ENCODE peak calls at places on chromosomes 3 and 15, in five cellular contexts. One of them, this sample, is unnamed.

GRCh38 chr3:62686486-62686885 is 188.7 kb downstream of the CADPS start:
- DNase-seq in naive thymus-derived CD8-positive, alpha-beta T cell: no peak
- DNase-seq in Kasumi-1: no peak
- DNase-seq in nucleus accumbens: no peak
- DNase-seq in Panc1: no peak
- DNase-seq in this sample: no peak

GRCh38 chr15:79849789-79850188 is 47.0 kb downstream of the MTHFS start:
- DNase-seq in Kasumi-1: peak
- DNase-seq in naive thymus-derived CD8-positive, alpha-beta T cell: no peak
- DNase-seq in Panc1: no peak
- DNase-seq in nucleus accumbens: no peak
- DNase-seq in this sample: no peak

GRCh38 chr3:77530870-77531269 is 491.0 kb downstream of the ROBO2 start:
- DNase-seq in naive thymus-derived CD8-positive, alpha-beta T cell: no peak
- DNase-seq in nucleus accumbens: no peak
- DNase-seq in Panc1: no peak
- DNase-seq in Kasumi-1: no peak
- DNase-seq in this sample: no peak

GRCh38 chr3:122010506-122010905 is 11.5 kb downstream of the ILDR1 start:
- DNase-seq in Panc1: no peak
- DNase-seq in naive thymus-derived CD8-positive, alpha-beta T cell: no peak
- DNase-seq in Kasumi-1: no peak
- DNase-seq in nucleus accumbens: no peak
- DNase-seq in this sample: no peak

GRCh38 chr3:15086699-15087098 is 12.2 kb downstream of the RBSN start:
- DNase-seq in nucleus accumbens: no peak
- DNase-seq in Kasumi-1: no peak
- DNase-seq in naive thymus-derived CD8-positive, alpha-beta T cell: no peak
- DNase-seq in Panc1: no peak
- DNase-seq in this sample: no peak

GRCh38 chr3:17302774-17303173 is 418.0 kb downstream of the PLCL2 start:
- DNase-seq in nucleus accumbens: no peak
- DNase-seq in Kasumi-1: no peak
- DNase-seq in naive thymus-derived CD8-positive, alpha-beta T cell: no peak
- DNase-seq in Panc1: no peak
- DNase-seq in this sample: no peak

GRCh38 chr3:128364808-128365360 is 101.8 kb downstream of the DNAJB8 start:
- DNase-seq in nucleus accumbens: no peak
- DNase-seq in Panc1: no peak
- DNase-seq in naive thymus-derived CD8-positive, alpha-beta T cell: no peak
- DNase-seq in Kasumi-1: no peak
- DNase-seq in this sample: no peak

GRCh38 chr3:114880078-114880477 is 267.0 kb downstream of the ZBTB20 start:
- DNase-seq in Kasumi-1: no peak
- DNase-seq in nucleus accumbens: no peak
- DNase-seq in Panc1: no peak
- DNase-seq in naive thymus-derived CD8-positive, alpha-beta T cell: no peak
- DNase-seq in this sample: no peak

GRCh38 chr3:4739289-4740236 is 239.7 kb upstream of the BHLHE40 start:
- DNase-seq in nucleus accumbens: no peak
- DNase-seq in Kasumi-1: no peak
- DNase-seq in naive thymus-derived CD8-positive, alpha-beta T cell: no peak
- DNase-seq in Panc1: no peak
- DNase-seq in this sample: no peak

GRCh38 chr15:60130398-60130797 is 126.3 kb downstream of the FOXB1 start:
- DNase-seq in Panc1: no peak
- DNase-seq in nucleus accumbens: no peak
- DNase-seq in naive thymus-derived CD8-positive, alpha-beta T cell: no peak
- DNase-seq in Kasumi-1: no peak
- DNase-seq in this sample: no peak

GRCh38 chr15:78605680-78606079 is 15.1 kb downstream of the CHRNA3 start:
- DNase-seq in Kasumi-1: no peak
- DNase-seq in naive thymus-derived CD8-positive, alpha-beta T cell: no peak
- DNase-seq in Panc1: no peak
- DNase-seq in nucleus accumbens: no peak
- DNase-seq in this sample: no peak

GRCh38 chr3:156978471-156978961 is 152.4 kb downstream of the LEKR1 start:
- DNase-seq in Panc1: no peak
- DNase-seq in nucleus accumbens: no peak
- DNase-seq in naive thymus-derived CD8-positive, alpha-beta T cell: no peak
- DNase-seq in Kasumi-1: no peak
- DNase-seq in this sample: no peak

GRCh38 chr3:73148653-73149052 is 87.2 kb downstream of the EBLN2 start:
- DNase-seq in nucleus accumbens: no peak
- DNase-seq in naive thymus-derived CD8-positive, alpha-beta T cell: no peak
- DNase-seq in Kasumi-1: no peak
- DNase-seq in Panc1: no peak
- DNase-seq in this sample: no peak

GRCh38 chr15:39948817-39949216 is 14.9 kb downstream of the EIF2AK4 start:
- DNase-seq in nucleus accumbens: no peak
- DNase-seq in Kasumi-1: no peak
- DNase-seq in naive thymus-derived CD8-positive, alpha-beta T cell: no peak
- DNase-seq in Panc1: no peak
- DNase-seq in this sample: no peak

GRCh38 chr3:196756738-196757137 is 17.1 kb downstream of the PAK2 start:
- DNase-seq in naive thymus-derived CD8-positive, alpha-beta T cell: no peak
- DNase-seq in Kasumi-1: no peak
- DNase-seq in nucleus accumbens: no peak
- DNase-seq in Panc1: no peak
- DNase-seq in this sample: no peak

GRCh38 chr3:122668930-122669730 is 11.5 kb upstream of the PARP14 start:
- DNase-seq in nucleus accumbens: no peak
- DNase-seq in Kasumi-1: no peak
- DNase-seq in naive thymus-derived CD8-positive, alpha-beta T cell: no peak
- DNase-seq in Panc1: no peak
- DNase-seq in this sample: no peak

GRCh38 chr15:51024735-51025453 is 69.8 kb downstream of the TNFAIP8L3 start:
- DNase-seq in nucleus accumbens: no peak
- DNase-seq in Kasumi-1: no peak
- DNase-seq in naive thymus-derived CD8-positive, alpha-beta T cell: no peak
- DNase-seq in Panc1: no peak
- DNase-seq in this sample: no peak

GRCh38 chr15:66628976-66629723 is 63.4 kb upstream of the LCTL start:
- DNase-seq in Kasumi-1: no peak
- DNase-seq in nucleus accumbens: no peak
- DNase-seq in Panc1: no peak
- DNase-seq in naive thymus-derived CD8-positive, alpha-beta T cell: no peak
- DNase-seq in this sample: no peak

GRCh38 chr15:75573643-75574384 is 5.3 kb downstream of the PTPN9 start:
- DNase-seq in naive thymus-derived CD8-positive, alpha-beta T cell: no peak
- DNase-seq in Panc1: no peak
- DNase-seq in nucleus accumbens: no peak
- DNase-seq in Kasumi-1: no peak
- DNase-seq in this sample: no peak

GRCh38 chr15:67520976-67521769 is at the start of gene C15orf61:
- DNase-seq in Panc1: no peak
- DNase-seq in Kasumi-1: peak
- DNase-seq in nucleus accumbens: peak
- DNase-seq in naive thymus-derived CD8-positive, alpha-beta T cell: peak
- DNase-seq in this sample: peak

GRCh38 chr3:50617096-50617791 is at the start of gene MAPKAPK3:
- DNase-seq in Panc1: no peak
- DNase-seq in nucleus accumbens: no peak
- DNase-seq in Kasumi-1: peak
- DNase-seq in naive thymus-derived CD8-positive, alpha-beta T cell: peak
- DNase-seq in this sample: no peak

GRCh38 chr3:183554377-183554776 is 1.1 kb downstream of the KLHL6 start:
- DNase-seq in Panc1: no peak
- DNase-seq in nucleus accumbens: no peak
- DNase-seq in Kasumi-1: peak
- DNase-seq in naive thymus-derived CD8-positive, alpha-beta T cell: no peak
- DNase-seq in this sample: no peak

GRCh38 chr15:85959573-85959972 is 120.1 kb upstream of the AGBL1 start:
- DNase-seq in Kasumi-1: no peak
- DNase-seq in nucleus accumbens: no peak
- DNase-seq in Panc1: no peak
- DNase-seq in naive thymus-derived CD8-positive, alpha-beta T cell: no peak
- DNase-seq in this sample: no peak

GRCh38 chr15:27673766-27674445 is 425.2 kb downstream of the OCA2 start:
- DNase-seq in naive thymus-derived CD8-positive, alpha-beta T cell: no peak
- DNase-seq in Panc1: no peak
- DNase-seq in nucleus accumbens: no peak
- DNase-seq in Kasumi-1: no peak
- DNase-seq in this sample: no peak

GRCh38 chr3:42853739-42854302 is 21.9 kb downstream of the CYP8B1 start:
- DNase-seq in Panc1: no peak
- DNase-seq in naive thymus-derived CD8-positive, alpha-beta T cell: no peak
- DNase-seq in Kasumi-1: no peak
- DNase-seq in nucleus accumbens: no peak
- DNase-seq in this sample: no peak

GRCh38 chr15:89067751-89068150 is 20.5 kb upstream of the ABHD2 start:
- DNase-seq in Panc1: no peak
- DNase-seq in nucleus accumbens: no peak
- DNase-seq in Kasumi-1: peak
- DNase-seq in naive thymus-derived CD8-positive, alpha-beta T cell: no peak
- DNase-seq in this sample: no peak

GRCh38 chr15:41969851-41970431 is 2.4 kb downstream of the EHD4 start:
- DNase-seq in naive thymus-derived CD8-positive, alpha-beta T cell: peak
- DNase-seq in Panc1: no peak
- DNase-seq in nucleus accumbens: no peak
- DNase-seq in Kasumi-1: no peak
- DNase-seq in this sample: no peak

GRCh38 chr3:126117786-126118185 is 33.9 kb upstream of the SLC41A3 start:
- DNase-seq in naive thymus-derived CD8-positive, alpha-beta T cell: no peak
- DNase-seq in Panc1: no peak
- DNase-seq in nucleus accumbens: no peak
- DNase-seq in Kasumi-1: no peak
- DNase-seq in this sample: no peak

GRCh38 chr3:66138336-66139234 is 82.2 kb upstream of the SLC25A26 start:
- DNase-seq in Kasumi-1: peak
- DNase-seq in nucleus accumbens: no peak
- DNase-seq in Panc1: no peak
- DNase-seq in naive thymus-derived CD8-positive, alpha-beta T cell: no peak
- DNase-seq in this sample: no peak

GRCh38 chr15:71042356-71042922 is 72.8 kb upstream of the THSD4 start:
- DNase-seq in nucleus accumbens: no peak
- DNase-seq in Kasumi-1: no peak
- DNase-seq in naive thymus-derived CD8-positive, alpha-beta T cell: no peak
- DNase-seq in Panc1: no peak
- DNase-seq in this sample: no peak

GRCh38 chr3:56823421-56823926 is 21.7 kb upstream of the ARHGEF3 start:
- DNase-seq in Kasumi-1: no peak
- DNase-seq in nucleus accumbens: no peak
- DNase-seq in naive thymus-derived CD8-positive, alpha-beta T cell: no peak
- DNase-seq in Panc1: no peak
- DNase-seq in this sample: no peak

GRCh38 chr15:69344238-69344637 is 45.5 kb downstream of the PAQR5 start:
- DNase-seq in Kasumi-1: no peak
- DNase-seq in naive thymus-derived CD8-positive, alpha-beta T cell: no peak
- DNase-seq in nucleus accumbens: no peak
- DNase-seq in Panc1: no peak
- DNase-seq in this sample: no peak

GRCh38 chr3:99648091-99648490 is 9.7 kb downstream of the COL8A1 start:
- DNase-seq in naive thymus-derived CD8-positive, alpha-beta T cell: no peak
- DNase-seq in Kasumi-1: no peak
- DNase-seq in Panc1: no peak
- DNase-seq in nucleus accumbens: no peak
- DNase-seq in this sample: no peak

GRCh38 chr3:49901351-49902339 is 2.0 kb downstream of the MST1R start:
- DNase-seq in nucleus accumbens: no peak
- DNase-seq in naive thymus-derived CD8-positive, alpha-beta T cell: no peak
- DNase-seq in Panc1: no peak
- DNase-seq in Kasumi-1: no peak
- DNase-seq in this sample: no peak

GRCh38 chr15:59528965-59529402 is 82.6 kb upstream of the GCNT3 start:
- DNase-seq in Panc1: peak
- DNase-seq in naive thymus-derived CD8-positive, alpha-beta T cell: peak
- DNase-seq in Kasumi-1: peak
- DNase-seq in nucleus accumbens: peak
- DNase-seq in this sample: peak

GRCh38 chr15:55588070-55588817 is at the start of gene PYGO1:
- DNase-seq in nucleus accumbens: peak
- DNase-seq in naive thymus-derived CD8-positive, alpha-beta T cell: peak
- DNase-seq in Panc1: no peak
- DNase-seq in Kasumi-1: peak
- DNase-seq in this sample: no peak

GRCh38 chr3:118736107-118736506 is 298.5 kb downstream of the IGSF11 start:
- DNase-seq in naive thymus-derived CD8-positive, alpha-beta T cell: no peak
- DNase-seq in nucleus accumbens: no peak
- DNase-seq in Kasumi-1: no peak
- DNase-seq in Panc1: no peak
- DNase-seq in this sample: no peak

GRCh38 chr15:74956648-74957300 is at the start of gene RPP25:
- DNase-seq in nucleus accumbens: peak
- DNase-seq in naive thymus-derived CD8-positive, alpha-beta T cell: peak
- DNase-seq in Kasumi-1: peak
- DNase-seq in Panc1: peak
- DNase-seq in this sample: peak